ENCODE peak calls at places on chromosomes 2 and 18, in nine cellular contexts. One of them, this sample, is unnamed.
A peak's percentile ranks its signal among the peaks of the same experiment; 100 is the strongest.

GRCh38 chr2:173684896-173685485 is 280.2 kb downstream of the SP3 start:
- DNase-seq in NCI-H1417: no peak
- DNase-seq in dermis microvascular lymphatic vessel endothelial cell: no peak
- DNase-seq in psoas muscle: no peak
- DNase-seq in COR-L47: no peak
- DNase-seq in amniotic epithelial cell: no peak
- DNase-seq in activated CD8-positive, alpha-beta T cell treated with anti-CD3 and anti-CD28 coated beads for 36 hours: no peak
- DNase-seq in activated effector memory CD4-positive, alpha-beta T cell treated with anti-CD3 and anti-CD28 coated beads, Interleukin-2, amount 50 U/mL, for 16 hours: no peak
- DNase-seq in ureter: no peak
- DNase-seq in this sample: no peak

GRCh38 chr2:5867045-5867444 is 174.9 kb downstream of the SOX11 start:
- DNase-seq in ureter: no peak
- DNase-seq in COR-L47: no peak
- DNase-seq in dermis microvascular lymphatic vessel endothelial cell: no peak
- DNase-seq in activated effector memory CD4-positive, alpha-beta T cell treated with anti-CD3 and anti-CD28 coated beads, Interleukin-2, amount 50 U/mL, for 16 hours: no peak
- DNase-seq in NCI-H1417: no peak
- DNase-seq in activated CD8-positive, alpha-beta T cell treated with anti-CD3 and anti-CD28 coated beads for 36 hours: no peak
- DNase-seq in amniotic epithelial cell: no peak
- DNase-seq in psoas muscle: no peak
- DNase-seq in this sample: no peak

GRCh38 chr18:34921271-34921670 is 119.9 kb upstream of the MAPRE2 start:
- DNase-seq in psoas muscle: no peak
- DNase-seq in activated CD8-positive, alpha-beta T cell treated with anti-CD3 and anti-CD28 coated beads for 36 hours: no peak
- DNase-seq in activated effector memory CD4-positive, alpha-beta T cell treated with anti-CD3 and anti-CD28 coated beads, Interleukin-2, amount 50 U/mL, for 16 hours: no peak
- DNase-seq in COR-L47: no peak
- DNase-seq in ureter: no peak
- DNase-seq in amniotic epithelial cell: no peak
- DNase-seq in NCI-H1417: no peak
- DNase-seq in dermis microvascular lymphatic vessel endothelial cell: no peak
- DNase-seq in this sample: no peak

GRCh38 chr18:36309436-36310391 is 12.2 kb downstream of the FHOD3 start:
- DNase-seq in dermis microvascular lymphatic vessel endothelial cell: peak; percentile 89
- DNase-seq in COR-L47: no peak
- DNase-seq in amniotic epithelial cell: peak; percentile 100
- DNase-seq in ureter: peak; percentile 73
- DNase-seq in activated effector memory CD4-positive, alpha-beta T cell treated with anti-CD3 and anti-CD28 coated beads, Interleukin-2, amount 50 U/mL, for 16 hours: no peak
- DNase-seq in psoas muscle: peak; percentile 67
- DNase-seq in NCI-H1417: no peak
- DNase-seq in activated CD8-positive, alpha-beta T cell treated with anti-CD3 and anti-CD28 coated beads for 36 hours: no peak
- DNase-seq in this sample: peak; percentile 99

GRCh38 chr2:167289651-167290410 is 401.6 kb downstream of the XIRP2 start:
- DNase-seq in activated effector memory CD4-positive, alpha-beta T cell treated with anti-CD3 and anti-CD28 coated beads, Interleukin-2, amount 50 U/mL, for 16 hours: no peak
- DNase-seq in ureter: no peak
- DNase-seq in psoas muscle: no peak
- DNase-seq in NCI-H1417: no peak
- DNase-seq in dermis microvascular lymphatic vessel endothelial cell: no peak
- DNase-seq in activated CD8-positive, alpha-beta T cell treated with anti-CD3 and anti-CD28 coated beads for 36 hours: no peak
- DNase-seq in COR-L47: no peak
- DNase-seq in amniotic epithelial cell: no peak
- DNase-seq in this sample: no peak

GRCh38 chr2:12014088-12014960 is 267.9 kb downstream of the LPIN1 start:
- DNase-seq in psoas muscle: no peak
- DNase-seq in dermis microvascular lymphatic vessel endothelial cell: no peak
- DNase-seq in NCI-H1417: peak; percentile 30
- DNase-seq in COR-L47: peak; percentile 9
- DNase-seq in ureter: no peak
- DNase-seq in amniotic epithelial cell: peak; percentile 92
- DNase-seq in activated CD8-positive, alpha-beta T cell treated with anti-CD3 and anti-CD28 coated beads for 36 hours: no peak
- DNase-seq in activated effector memory CD4-positive, alpha-beta T cell treated with anti-CD3 and anti-CD28 coated beads, Interleukin-2, amount 50 U/mL, for 16 hours: no peak
- DNase-seq in this sample: peak; percentile 24

GRCh38 chr2:140178224-140178623 is 1398.0 kb upstream of the NXPH2 start:
- DNase-seq in NCI-H1417: no peak
- DNase-seq in psoas muscle: no peak
- DNase-seq in amniotic epithelial cell: no peak
- DNase-seq in ureter: no peak
- DNase-seq in dermis microvascular lymphatic vessel endothelial cell: no peak
- DNase-seq in activated CD8-positive, alpha-beta T cell treated with anti-CD3 and anti-CD28 coated beads for 36 hours: no peak
- DNase-seq in COR-L47: no peak
- DNase-seq in activated effector memory CD4-positive, alpha-beta T cell treated with anti-CD3 and anti-CD28 coated beads, Interleukin-2, amount 50 U/mL, for 16 hours: no peak
- DNase-seq in this sample: peak; percentile 15

GRCh38 chr18:13716916-13717315 is 9.4 kb downstream of the FAM210A start:
- DNase-seq in psoas muscle: no peak
- DNase-seq in NCI-H1417: no peak
- DNase-seq in COR-L47: no peak
- DNase-seq in amniotic epithelial cell: no peak
- DNase-seq in activated effector memory CD4-positive, alpha-beta T cell treated with anti-CD3 and anti-CD28 coated beads, Interleukin-2, amount 50 U/mL, for 16 hours: no peak
- DNase-seq in ureter: no peak
- DNase-seq in activated CD8-positive, alpha-beta T cell treated with anti-CD3 and anti-CD28 coated beads for 36 hours: no peak
- DNase-seq in dermis microvascular lymphatic vessel endothelial cell: no peak
- DNase-seq in this sample: no peak

GRCh38 chr2:7161501-7161900 is 244.3 kb downstream of the RNF144A start:
- DNase-seq in dermis microvascular lymphatic vessel endothelial cell: no peak
- DNase-seq in COR-L47: no peak
- DNase-seq in activated CD8-positive, alpha-beta T cell treated with anti-CD3 and anti-CD28 coated beads for 36 hours: no peak
- DNase-seq in NCI-H1417: no peak
- DNase-seq in activated effector memory CD4-positive, alpha-beta T cell treated with anti-CD3 and anti-CD28 coated beads, Interleukin-2, amount 50 U/mL, for 16 hours: no peak
- DNase-seq in amniotic epithelial cell: no peak
- DNase-seq in psoas muscle: no peak
- DNase-seq in ureter: no peak
- DNase-seq in this sample: no peak

GRCh38 chr2:239704737-239705136 is 303.9 kb upstream of the HDAC4 start:
- DNase-seq in amniotic epithelial cell: no peak
- DNase-seq in NCI-H1417: no peak
- DNase-seq in COR-L47: no peak
- DNase-seq in activated CD8-positive, alpha-beta T cell treated with anti-CD3 and anti-CD28 coated beads for 36 hours: no peak
- DNase-seq in psoas muscle: no peak
- DNase-seq in activated effector memory CD4-positive, alpha-beta T cell treated with anti-CD3 and anti-CD28 coated beads, Interleukin-2, amount 50 U/mL, for 16 hours: no peak
- DNase-seq in dermis microvascular lymphatic vessel endothelial cell: no peak
- DNase-seq in ureter: peak; percentile 9
- DNase-seq in this sample: no peak

GRCh38 chr2:26911911-26912861 is 58.3 kb upstream of the MAPRE3 start:
- DNase-seq in psoas muscle: no peak
- DNase-seq in activated effector memory CD4-positive, alpha-beta T cell treated with anti-CD3 and anti-CD28 coated beads, Interleukin-2, amount 50 U/mL, for 16 hours: no peak
- DNase-seq in dermis microvascular lymphatic vessel endothelial cell: no peak
- DNase-seq in COR-L47: peak; percentile 97
- DNase-seq in NCI-H1417: peak; percentile 98
- DNase-seq in ureter: peak; percentile 24
- DNase-seq in amniotic epithelial cell: peak; percentile 1
- DNase-seq in activated CD8-positive, alpha-beta T cell treated with anti-CD3 and anti-CD28 coated beads for 36 hours: no peak
- DNase-seq in this sample: no peak

GRCh38 chr2:225083276-225083675 is 41.0 kb upstream of the DOCK10 start:
- DNase-seq in ureter: no peak
- DNase-seq in activated CD8-positive, alpha-beta T cell treated with anti-CD3 and anti-CD28 coated beads for 36 hours: no peak
- DNase-seq in activated effector memory CD4-positive, alpha-beta T cell treated with anti-CD3 and anti-CD28 coated beads, Interleukin-2, amount 50 U/mL, for 16 hours: no peak
- DNase-seq in dermis microvascular lymphatic vessel endothelial cell: no peak
- DNase-seq in NCI-H1417: no peak
- DNase-seq in COR-L47: no peak
- DNase-seq in amniotic epithelial cell: no peak
- DNase-seq in psoas muscle: no peak
- DNase-seq in this sample: no peak

GRCh38 chr2:230684222-230685164 is 28.1 kb upstream of the CAB39 start:
- DNase-seq in activated CD8-positive, alpha-beta T cell treated with anti-CD3 and anti-CD28 coated beads for 36 hours: no peak
- DNase-seq in COR-L47: no peak
- DNase-seq in amniotic epithelial cell: no peak
- DNase-seq in NCI-H1417: peak; percentile 71
- DNase-seq in dermis microvascular lymphatic vessel endothelial cell: peak; percentile 74
- DNase-seq in psoas muscle: no peak
- DNase-seq in ureter: no peak
- DNase-seq in activated effector memory CD4-positive, alpha-beta T cell treated with anti-CD3 and anti-CD28 coated beads, Interleukin-2, amount 50 U/mL, for 16 hours: no peak
- DNase-seq in this sample: no peak

GRCh38 chr2:187075106-187076070 is 226.4 kb upstream of the ZSWIM2 start:
- DNase-seq in dermis microvascular lymphatic vessel endothelial cell: no peak
- DNase-seq in ureter: no peak
- DNase-seq in amniotic epithelial cell: no peak
- DNase-seq in psoas muscle: no peak
- DNase-seq in activated effector memory CD4-positive, alpha-beta T cell treated with anti-CD3 and anti-CD28 coated beads, Interleukin-2, amount 50 U/mL, for 16 hours: no peak
- DNase-seq in NCI-H1417: no peak
- DNase-seq in activated CD8-positive, alpha-beta T cell treated with anti-CD3 and anti-CD28 coated beads for 36 hours: no peak
- DNase-seq in COR-L47: no peak
- DNase-seq in this sample: no peak

GRCh38 chr2:102356741-102357140 is 1.1 kb downstream of the IL18R1 start:
- DNase-seq in ureter: no peak
- DNase-seq in activated CD8-positive, alpha-beta T cell treated with anti-CD3 and anti-CD28 coated beads for 36 hours: no peak
- DNase-seq in dermis microvascular lymphatic vessel endothelial cell: no peak
- DNase-seq in COR-L47: no peak
- DNase-seq in NCI-H1417: no peak
- DNase-seq in amniotic epithelial cell: no peak
- DNase-seq in psoas muscle: no peak
- DNase-seq in activated effector memory CD4-positive, alpha-beta T cell treated with anti-CD3 and anti-CD28 coated beads, Interleukin-2, amount 50 U/mL, for 16 hours: no peak
- DNase-seq in this sample: no peak

GRCh38 chr18:7281579-7281978 is 50.7 kb downstream of the LRRC30 start:
- DNase-seq in activated CD8-positive, alpha-beta T cell treated with anti-CD3 and anti-CD28 coated beads for 36 hours: no peak
- DNase-seq in activated effector memory CD4-positive, alpha-beta T cell treated with anti-CD3 and anti-CD28 coated beads, Interleukin-2, amount 50 U/mL, for 16 hours: no peak
- DNase-seq in COR-L47: no peak
- DNase-seq in NCI-H1417: no peak
- DNase-seq in dermis microvascular lymphatic vessel endothelial cell: no peak
- DNase-seq in amniotic epithelial cell: no peak
- DNase-seq in ureter: no peak
- DNase-seq in psoas muscle: no peak
- DNase-seq in this sample: no peak

GRCh38 chr2:127437781-127438726 is 19.8 kb downstream of the PROC start:
- DNase-seq in activated effector memory CD4-positive, alpha-beta T cell treated with anti-CD3 and anti-CD28 coated beads, Interleukin-2, amount 50 U/mL, for 16 hours: no peak
- DNase-seq in activated CD8-positive, alpha-beta T cell treated with anti-CD3 and anti-CD28 coated beads for 36 hours: no peak
- DNase-seq in amniotic epithelial cell: no peak
- DNase-seq in psoas muscle: no peak
- DNase-seq in COR-L47: no peak
- DNase-seq in ureter: no peak
- DNase-seq in NCI-H1417: no peak
- DNase-seq in dermis microvascular lymphatic vessel endothelial cell: no peak
- DNase-seq in this sample: no peak

GRCh38 chr2:136175868-136176267 is 57.9 kb upstream of the CXCR4 start:
- DNase-seq in amniotic epithelial cell: no peak
- DNase-seq in psoas muscle: no peak
- DNase-seq in ureter: no peak
- DNase-seq in COR-L47: no peak
- DNase-seq in dermis microvascular lymphatic vessel endothelial cell: no peak
- DNase-seq in activated CD8-positive, alpha-beta T cell treated with anti-CD3 and anti-CD28 coated beads for 36 hours: no peak
- DNase-seq in activated effector memory CD4-positive, alpha-beta T cell treated with anti-CD3 and anti-CD28 coated beads, Interleukin-2, amount 50 U/mL, for 16 hours: no peak
- DNase-seq in NCI-H1417: no peak
- DNase-seq in this sample: no peak

GRCh38 chr2:69099541-69099940 is 86.6 kb downstream of the ANTXR1 start:
- DNase-seq in dermis microvascular lymphatic vessel endothelial cell: no peak
- DNase-seq in NCI-H1417: no peak
- DNase-seq in psoas muscle: no peak
- DNase-seq in activated CD8-positive, alpha-beta T cell treated with anti-CD3 and anti-CD28 coated beads for 36 hours: no peak
- DNase-seq in amniotic epithelial cell: peak; percentile 37
- DNase-seq in COR-L47: no peak
- DNase-seq in activated effector memory CD4-positive, alpha-beta T cell treated with anti-CD3 and anti-CD28 coated beads, Interleukin-2, amount 50 U/mL, for 16 hours: no peak
- DNase-seq in ureter: no peak
- DNase-seq in this sample: no peak

GRCh38 chr2:18154812-18155211 is 276.3 kb downstream of the KCNS3 start:
- DNase-seq in ureter: no peak
- DNase-seq in NCI-H1417: no peak
- DNase-seq in dermis microvascular lymphatic vessel endothelial cell: no peak
- DNase-seq in COR-L47: no peak
- DNase-seq in psoas muscle: no peak
- DNase-seq in amniotic epithelial cell: peak; percentile 23
- DNase-seq in activated effector memory CD4-positive, alpha-beta T cell treated with anti-CD3 and anti-CD28 coated beads, Interleukin-2, amount 50 U/mL, for 16 hours: no peak
- DNase-seq in activated CD8-positive, alpha-beta T cell treated with anti-CD3 and anti-CD28 coated beads for 36 hours: no peak
- DNase-seq in this sample: no peak

GRCh38 chr18:63980027-63980426 is 10.1 kb downstream of the SERPINB8 start:
- DNase-seq in activated effector memory CD4-positive, alpha-beta T cell treated with anti-CD3 and anti-CD28 coated beads, Interleukin-2, amount 50 U/mL, for 16 hours: no peak
- DNase-seq in NCI-H1417: no peak
- DNase-seq in dermis microvascular lymphatic vessel endothelial cell: no peak
- DNase-seq in amniotic epithelial cell: no peak
- DNase-seq in psoas muscle: no peak
- DNase-seq in COR-L47: no peak
- DNase-seq in activated CD8-positive, alpha-beta T cell treated with anti-CD3 and anti-CD28 coated beads for 36 hours: no peak
- DNase-seq in ureter: no peak
- DNase-seq in this sample: no peak

GRCh38 chr18:31990823-31991222 is 27.8 kb upstream of the RNF125 start:
- DNase-seq in COR-L47: no peak
- DNase-seq in activated effector memory CD4-positive, alpha-beta T cell treated with anti-CD3 and anti-CD28 coated beads, Interleukin-2, amount 50 U/mL, for 16 hours: no peak
- DNase-seq in dermis microvascular lymphatic vessel endothelial cell: no peak
- DNase-seq in amniotic epithelial cell: no peak
- DNase-seq in NCI-H1417: no peak
- DNase-seq in activated CD8-positive, alpha-beta T cell treated with anti-CD3 and anti-CD28 coated beads for 36 hours: no peak
- DNase-seq in psoas muscle: no peak
- DNase-seq in ureter: no peak
- DNase-seq in this sample: no peak

GRCh38 chr2:231110551-231110950 is 14.3 kb downstream of the HTR2B start:
- DNase-seq in activated effector memory CD4-positive, alpha-beta T cell treated with anti-CD3 and anti-CD28 coated beads, Interleukin-2, amount 50 U/mL, for 16 hours: no peak
- DNase-seq in psoas muscle: no peak
- DNase-seq in NCI-H1417: no peak
- DNase-seq in COR-L47: no peak
- DNase-seq in ureter: no peak
- DNase-seq in activated CD8-positive, alpha-beta T cell treated with anti-CD3 and anti-CD28 coated beads for 36 hours: no peak
- DNase-seq in dermis microvascular lymphatic vessel endothelial cell: peak; percentile 85
- DNase-seq in amniotic epithelial cell: no peak
- DNase-seq in this sample: peak; percentile 53

GRCh38 chr2:183244300-183244849 is 120.1 kb downstream of the NUP35 start:
- DNase-seq in activated CD8-positive, alpha-beta T cell treated with anti-CD3 and anti-CD28 coated beads for 36 hours: no peak
- DNase-seq in amniotic epithelial cell: no peak
- DNase-seq in psoas muscle: no peak
- DNase-seq in ureter: no peak
- DNase-seq in COR-L47: peak; percentile 65
- DNase-seq in dermis microvascular lymphatic vessel endothelial cell: no peak
- DNase-seq in NCI-H1417: peak; percentile 39
- DNase-seq in activated effector memory CD4-positive, alpha-beta T cell treated with anti-CD3 and anti-CD28 coated beads, Interleukin-2, amount 50 U/mL, for 16 hours: no peak
- DNase-seq in this sample: no peak

GRCh38 chr2:177667626-177668025 is 275.1 kb downstream of the AGPS start:
- DNase-seq in COR-L47: no peak
- DNase-seq in NCI-H1417: no peak
- DNase-seq in psoas muscle: no peak
- DNase-seq in amniotic epithelial cell: peak; percentile 34
- DNase-seq in dermis microvascular lymphatic vessel endothelial cell: peak; percentile 12
- DNase-seq in activated effector memory CD4-positive, alpha-beta T cell treated with anti-CD3 and anti-CD28 coated beads, Interleukin-2, amount 50 U/mL, for 16 hours: no peak
- DNase-seq in activated CD8-positive, alpha-beta T cell treated with anti-CD3 and anti-CD28 coated beads for 36 hours: no peak
- DNase-seq in ureter: no peak
- DNase-seq in this sample: no peak

GRCh38 chr2:167406558-167406957 is 518.3 kb downstream of the XIRP2 start:
- DNase-seq in amniotic epithelial cell: peak; percentile 82
- DNase-seq in activated CD8-positive, alpha-beta T cell treated with anti-CD3 and anti-CD28 coated beads for 36 hours: no peak
- DNase-seq in COR-L47: no peak
- DNase-seq in NCI-H1417: no peak
- DNase-seq in activated effector memory CD4-positive, alpha-beta T cell treated with anti-CD3 and anti-CD28 coated beads, Interleukin-2, amount 50 U/mL, for 16 hours: no peak
- DNase-seq in dermis microvascular lymphatic vessel endothelial cell: no peak
- DNase-seq in ureter: no peak
- DNase-seq in psoas muscle: no peak
- DNase-seq in this sample: peak; percentile 15

GRCh38 chr2:71463342-71463654 is 9.9 kb downstream of the DYSF start:
- DNase-seq in dermis microvascular lymphatic vessel endothelial cell: no peak
- DNase-seq in activated effector memory CD4-positive, alpha-beta T cell treated with anti-CD3 and anti-CD28 coated beads, Interleukin-2, amount 50 U/mL, for 16 hours: no peak
- DNase-seq in ureter: peak; percentile 22
- DNase-seq in psoas muscle: no peak
- DNase-seq in activated CD8-positive, alpha-beta T cell treated with anti-CD3 and anti-CD28 coated beads for 36 hours: no peak
- DNase-seq in amniotic epithelial cell: no peak
- DNase-seq in COR-L47: no peak
- DNase-seq in NCI-H1417: no peak
- DNase-seq in this sample: no peak

GRCh38 chr2:173002751-173003541 is 72.7 kb upstream of the MAP3K20 start:
- DNase-seq in ureter: no peak
- DNase-seq in activated CD8-positive, alpha-beta T cell treated with anti-CD3 and anti-CD28 coated beads for 36 hours: no peak
- DNase-seq in NCI-H1417: no peak
- DNase-seq in psoas muscle: no peak
- DNase-seq in activated effector memory CD4-positive, alpha-beta T cell treated with anti-CD3 and anti-CD28 coated beads, Interleukin-2, amount 50 U/mL, for 16 hours: no peak
- DNase-seq in COR-L47: no peak
- DNase-seq in amniotic epithelial cell: peak; percentile 38
- DNase-seq in dermis microvascular lymphatic vessel endothelial cell: peak; percentile 28
- DNase-seq in this sample: no peak

GRCh38 chr2:75703617-75704016 is 7.1 kb downstream of the GCFC2 start:
- DNase-seq in amniotic epithelial cell: no peak
- DNase-seq in activated effector memory CD4-positive, alpha-beta T cell treated with anti-CD3 and anti-CD28 coated beads, Interleukin-2, amount 50 U/mL, for 16 hours: no peak
- DNase-seq in dermis microvascular lymphatic vessel endothelial cell: no peak
- DNase-seq in ureter: no peak
- DNase-seq in activated CD8-positive, alpha-beta T cell treated with anti-CD3 and anti-CD28 coated beads for 36 hours: no peak
- DNase-seq in psoas muscle: no peak
- DNase-seq in NCI-H1417: no peak
- DNase-seq in COR-L47: no peak
- DNase-seq in this sample: no peak

GRCh38 chr18:73549236-73549635 is 598.4 kb downstream of the FBXO15 start:
- DNase-seq in psoas muscle: no peak
- DNase-seq in COR-L47: no peak
- DNase-seq in ureter: no peak
- DNase-seq in amniotic epithelial cell: no peak
- DNase-seq in activated CD8-positive, alpha-beta T cell treated with anti-CD3 and anti-CD28 coated beads for 36 hours: no peak
- DNase-seq in NCI-H1417: no peak
- DNase-seq in activated effector memory CD4-positive, alpha-beta T cell treated with anti-CD3 and anti-CD28 coated beads, Interleukin-2, amount 50 U/mL, for 16 hours: no peak
- DNase-seq in dermis microvascular lymphatic vessel endothelial cell: no peak
- DNase-seq in this sample: peak; percentile 26

GRCh38 chr2:172710584-172711024 is 25.0 kb upstream of the RAPGEF4 start:
- DNase-seq in NCI-H1417: peak; percentile 51
- DNase-seq in dermis microvascular lymphatic vessel endothelial cell: peak; percentile 84
- DNase-seq in amniotic epithelial cell: peak; percentile 33
- DNase-seq in activated effector memory CD4-positive, alpha-beta T cell treated with anti-CD3 and anti-CD28 coated beads, Interleukin-2, amount 50 U/mL, for 16 hours: peak; percentile 67
- DNase-seq in psoas muscle: no peak
- DNase-seq in ureter: no peak
- DNase-seq in activated CD8-positive, alpha-beta T cell treated with anti-CD3 and anti-CD28 coated beads for 36 hours: peak; percentile 58
- DNase-seq in COR-L47: peak; percentile 24
- DNase-seq in this sample: peak; percentile 78